ENCODE peak calls at places on chromosomes 3 and 15, in four cellular contexts. W is glutamatergic neuron, X is astrocyte of the spinal cord, V is HCT116. G is an unnamed sample.
A peak's percentile ranks its signal among the peaks of the same experiment; 100 is the strongest.

GRCh38 chr3:134449277-134449676 is 36.5 kb downstream of the ANAPC13 start:
- DNase-seq in W (no peak), X (no peak), V (no peak), G (peak; percentile 76)

GRCh38 chr15:59687831-59688230 is 1.3 kb downstream of the BNIP2 start:
- DNase-seq in W (no peak), X (peak; percentile 24), V (no peak), G (no peak)

GRCh38 chr3:108100906-108101305 is 10.1 kb upstream of the CD47 start:
- DNase-seq in W (no peak), X (no peak), V (no peak), G (peak; percentile 34)

GRCh38 chr3:46664188-46664970 is 29.1 kb downstream of the ALS2CL start:
- DNase-seq in W (no peak), X (no peak), V (no peak), G (no peak)

GRCh38 chr15:64701051-64701450 is 74.3 kb downstream of the RBPMS2 start:
- DNase-seq in W (no peak), X (no peak), V (no peak), G (no peak)

GRCh38 chr3:123679712-123680386 is 95.0 kb upstream of the HACD2 start:
- DNase-seq in W (no peak), X (no peak), V (no peak), G (no peak)

GRCh38 chr15:68614621-68615035 is 35.8 kb downstream of the CORO2B start:
- DNase-seq in W (peak; percentile 80), X (peak; percentile 38), V (no peak), G (no peak)

GRCh38 chr3:126515066-126515706 is 2.4 kb downstream of the UROC1 start:
- DNase-seq in W (peak; percentile 20), X (no peak), V (no peak), G (no peak)

GRCh38 chr3:87191175-87191574 is 35.9 kb upstream of the CHMP2B start:
- DNase-seq in W (no peak), X (no peak), V (no peak), G (no peak)

GRCh38 chr15:99970891-99971330 is 237.7 kb upstream of the LYSMD4 start:
- DNase-seq in W (peak; percentile 48), X (no peak), V (no peak), G (no peak)

GRCh38 chr15:29364429-29365078 is 94.9 kb upstream of the NSMCE3 start:
- DNase-seq in W (peak; percentile 46), X (peak; percentile 76), V (no peak), G (no peak)

GRCh38 chr3:45655906-45656305 is 33.3 kb upstream of the SACM1L start:
- DNase-seq in W (no peak), X (no peak), V (no peak), G (no peak)

GRCh38 chr3:161700998-161701397 is 204.4 kb downstream of the OTOL1 start:
- DNase-seq in W (no peak), X (no peak), V (no peak), G (peak; percentile 63)

GRCh38 chr3:70261283-70261682 is 51.2 kb downstream of the MDFIC2 start:
- DNase-seq in W (no peak), X (no peak), V (no peak), G (no peak)

GRCh38 chr15:65998486-65998885 is 129.2 kb downstream of the RAB11A start:
- DNase-seq in W (no peak), X (no peak), V (no peak), G (no peak)

GRCh38 chr3:5188419-5189405 is 1.2 kb downstream of the EDEM1 start:
- DNase-seq in W (no peak), X (peak; percentile 33), V (no peak), G (peak; percentile 27)

GRCh38 chr3:12301513-12301912 is 12.6 kb downstream of the PPARG start:
- DNase-seq in W (no peak), X (no peak), V (no peak), G (peak; percentile 34)

GRCh38 chr3:151770941-151771340 is 37.2 kb downstream of the AADACL2 start:
- DNase-seq in W (no peak), X (peak; percentile 57), V (no peak), G (peak; percentile 67)

GRCh38 chr3:79817224-79817623 is 49.4 kb upstream of the ROBO1 start:
- DNase-seq in W (no peak), X (no peak), V (no peak), G (no peak)

GRCh38 chr3:182486459-182486858 is 306.8 kb upstream of the ATP11B start:
- DNase-seq in W (no peak), X (no peak), V (no peak), G (no peak)

GRCh38 chr3:71395927-71396695 is 187.4 kb downstream of the FOXP1 start:
- DNase-seq in W (no peak), X (peak; percentile 44), V (no peak), G (peak; percentile 6)

GRCh38 chr3:63753567-63753966 is 65.5 kb upstream of the C3orf49 start:
- DNase-seq in W (no peak), X (peak; percentile 32), V (no peak), G (no peak)

GRCh38 chr3:148203263-148204010 is 494.3 kb upstream of the AGTR1 start:
- DNase-seq in W (no peak), X (no peak), V (no peak), G (no peak)

GRCh38 chr3:63656791-63657190 is 4.3 kb downstream of the SNTN start:
- DNase-seq in W (no peak), X (peak; percentile 65), V (no peak), G (no peak)

GRCh38 chr3:190059242-190059590 is 61.5 kb downstream of the P3H2 start:
- DNase-seq in W (no peak), X (peak; percentile 53), V (no peak), G (no peak)

GRCh38 chr3:194687638-194688206 is 2.0 kb downstream of the FAM43A start:
- DNase-seq in W (peak; percentile 83), X (peak; percentile 68), V (no peak), G (peak; percentile 83)

GRCh38 chr3:84724877-84725276 is 233.9 kb upstream of the CADM2 start:
- DNase-seq in W (peak; percentile 33), X (peak; percentile 90), V (no peak), G (no peak)

GRCh38 chr15:65400760-65401606 is 21.8 kb downstream of the IGDCC4 start:
- DNase-seq in W (peak; percentile 85), X (peak; percentile 85), V (peak; percentile 56), G (peak; percentile 89)

GRCh38 chr3:127254730-127255129 is 33.1 kb downstream of the PRR20G start:
- DNase-seq in W (no peak), X (no peak), V (peak; percentile 15), G (peak; percentile 57)

GRCh38 chr3:119469378-119470189 is 821 bp downstream of the POGLUT1 start:
- DNase-seq in W (no peak), X (peak; percentile 43), V (no peak), G (no peak)

GRCh38 chr15:83694538-83694937 is 40.6 kb downstream of the ADAMTSL3 start:
- DNase-seq in W (no peak), X (no peak), V (no peak), G (no peak)

GRCh38 chr3:42655980-42656679 is 2.6 kb downstream of the ZBTB47 start:
- DNase-seq in W (no peak), X (peak; percentile 55), V (no peak), G (no peak)

GRCh38 chr15:80554526-80554925 is 140.6 kb upstream of the ABHD17C start:
- DNase-seq in W (no peak), X (no peak), V (no peak), G (no peak)
- TF ChIP-seq CTCF in W (no peak), X (no peak), V (no peak), G (no peak)

GRCh38 chr3:112813723-112814171 is 32.9 kb downstream of the CD200R1L start:
- DNase-seq in W (no peak), X (no peak), V (no peak), G (no peak)
- TF ChIP-seq CTCF in W (no peak), X (no peak), V (no peak), G (no peak)

DNA sequence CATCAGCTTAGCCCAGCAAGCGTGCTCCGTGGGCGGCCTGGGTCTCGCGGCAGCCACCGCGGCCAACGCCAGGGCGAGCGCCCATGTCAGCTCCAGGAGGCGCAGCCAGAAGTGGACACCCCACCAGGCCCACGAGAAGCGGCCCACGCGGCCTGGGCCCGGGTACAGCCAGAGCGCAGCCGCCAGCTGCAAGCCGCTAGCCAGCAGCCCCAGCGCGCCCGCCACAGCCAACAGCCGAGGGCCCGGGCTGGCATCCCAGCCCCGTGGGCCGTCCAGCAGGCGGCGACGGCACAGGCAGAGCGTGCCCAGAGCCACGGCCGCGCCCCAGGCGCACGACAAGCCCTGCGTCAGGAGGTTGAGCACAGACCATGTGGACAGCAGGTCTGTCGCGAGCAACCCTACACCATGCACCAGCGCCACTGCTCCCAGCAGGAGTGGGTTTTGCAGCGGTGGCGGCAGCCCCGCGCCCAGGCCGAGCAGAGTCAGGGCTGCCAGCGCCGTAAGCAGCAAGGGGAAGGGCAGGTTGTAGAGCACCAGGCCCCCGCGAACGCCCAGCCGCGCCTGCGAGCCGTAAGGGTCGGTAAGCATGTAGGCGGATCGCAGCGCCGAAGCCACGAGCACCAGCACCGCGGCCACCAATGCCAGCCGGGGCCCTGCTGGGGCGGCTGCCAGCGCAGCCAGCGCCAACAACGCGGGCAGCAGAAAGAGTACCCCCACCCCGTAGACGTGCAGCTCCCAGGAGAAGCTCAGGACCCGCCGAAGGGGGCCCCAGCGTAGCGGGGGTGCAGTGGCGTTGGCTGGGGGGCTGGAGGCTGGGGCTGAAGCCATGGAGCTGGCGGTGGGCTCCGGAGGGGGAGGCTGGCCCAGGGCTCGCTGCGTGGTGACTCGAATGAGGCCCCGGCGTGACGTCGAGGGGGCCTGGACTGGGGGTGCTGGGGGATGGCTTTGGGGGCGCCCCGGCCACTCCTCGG is 4.9 kb downstream of the PRRT3 start:
- DNase-seq in W (peak; percentile 82), X (peak; percentile 71), V (peak; percentile 74), G (peak; percentile 89)
- TF ChIP-seq CTCF in W (peak; percentile 56), X (peak; percentile 58), V (no peak), G (peak; percentile 22)

GRCh38 chr15:56017920-56018319 is 24.5 kb upstream of the NEDD4 start:
- DNase-seq in W (no peak), X (no peak), V (no peak), G (no peak)
- TF ChIP-seq CTCF in W (no peak), X (peak; percentile 16), V (no peak), G (peak; percentile 13)

DNA sequence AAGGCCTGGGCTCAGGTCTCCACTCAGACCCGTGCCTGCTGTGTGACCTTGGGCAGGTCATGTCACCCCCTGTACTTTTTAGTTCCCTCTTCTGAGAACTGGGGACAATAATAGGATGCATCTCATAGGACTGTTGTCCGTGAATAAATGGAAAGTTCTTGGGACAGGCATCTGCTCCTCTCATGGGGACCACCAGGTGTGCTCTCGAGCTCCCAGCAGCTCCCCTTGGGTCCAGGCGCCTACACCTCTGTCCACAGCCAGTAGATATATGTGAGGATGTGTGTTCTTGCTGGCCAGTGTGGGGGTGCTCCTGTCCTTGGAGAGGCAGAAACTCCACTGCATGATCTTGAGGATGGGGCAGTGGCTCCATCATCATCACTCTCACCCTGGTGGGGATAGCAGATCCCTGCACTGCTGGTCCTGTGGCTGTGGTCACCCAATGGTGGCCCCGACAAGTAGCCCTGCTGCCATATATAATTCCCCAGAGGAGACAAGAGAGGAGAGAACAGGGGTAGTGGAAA is 257.6 kb upstream of the TLE3 start:
- DNase-seq in W (no peak), X (no peak), V (no peak), G (no peak)
- TF ChIP-seq CTCF in W (no peak), X (peak; percentile 33), V (no peak), G (no peak)

GRCh38 chr3:138397983-138398382 is 36.4 kb upstream of the ESYT3 start:
- DNase-seq in W (no peak), X (no peak), V (no peak), G (no peak)
- TF ChIP-seq CTCF in W (no peak), X (peak; percentile 13), V (peak; percentile 46), G (no peak)

GRCh38 chr15:80090879-80091503 is 31.5 kb downstream of the ZFAND6 start:
- DNase-seq in W (no peak), X (no peak), V (no peak), G (no peak)
- TF ChIP-seq CTCF in W (peak; percentile 66), X (peak; percentile 48), V (no peak), G (no peak)

G was measured in Calu3.